ENCODE peak calls at places on chromosomes 2 and 18, in six cellular contexts. One of them, this sample, is unnamed.

GRCh38 chr2:12577086-12577485 is 139.7 kb upstream of the TRIB2 start:
- DNase-seq in endothelial cell of umbilical vein: no peak
- DNase-seq in amniotic stem cell: no peak
- DNase-seq in WTC11: no peak
- DNase-seq in NCI-H1105 treated with DMSO at 0.1 percent for 48 hours: peak; percentile 35
- DNase-seq in nucleus accumbens: no peak
- DNase-seq in this sample: no peak

GRCh38 chr2:112706170-112706664 is 14.6 kb upstream of the NT5DC4 start:
- DNase-seq in endothelial cell of umbilical vein: no peak
- DNase-seq in amniotic stem cell: no peak
- DNase-seq in WTC11: no peak
- DNase-seq in NCI-H1105 treated with DMSO at 0.1 percent for 48 hours: no peak
- DNase-seq in nucleus accumbens: no peak
- DNase-seq in this sample: no peak

GRCh38 chr2:3584608-3585007 is 9.5 kb downstream of the RPS7 start:
- DNase-seq in endothelial cell of umbilical vein: no peak
- DNase-seq in amniotic stem cell: no peak
- DNase-seq in WTC11: no peak
- DNase-seq in NCI-H1105 treated with DMSO at 0.1 percent for 48 hours: no peak
- DNase-seq in nucleus accumbens: no peak
- DNase-seq in this sample: no peak

GRCh38 chr2:237270556-237270955 is 143.4 kb downstream of the COL6A3 start:
- DNase-seq in endothelial cell of umbilical vein: no peak
- DNase-seq in amniotic stem cell: no peak
- DNase-seq in WTC11: no peak
- DNase-seq in NCI-H1105 treated with DMSO at 0.1 percent for 48 hours: no peak
- DNase-seq in nucleus accumbens: no peak
- DNase-seq in this sample: no peak

GRCh38 chr2:199940373-199940772 is 14.9 kb downstream of the TYW5 start:
- DNase-seq in endothelial cell of umbilical vein: peak; percentile 31
- DNase-seq in amniotic stem cell: no peak
- DNase-seq in WTC11: no peak
- DNase-seq in NCI-H1105 treated with DMSO at 0.1 percent for 48 hours: peak; percentile 26
- DNase-seq in nucleus accumbens: no peak
- DNase-seq in this sample: no peak

GRCh38 chr2:145230546-145230945 is 710.6 kb upstream of the ZEB2 start:
- DNase-seq in endothelial cell of umbilical vein: no peak
- DNase-seq in amniotic stem cell: no peak
- DNase-seq in WTC11: no peak
- DNase-seq in NCI-H1105 treated with DMSO at 0.1 percent for 48 hours: no peak
- DNase-seq in nucleus accumbens: no peak
- DNase-seq in this sample: no peak

GRCh38 chr2:151363709-151364108 is 6.3 kb downstream of the TNFAIP6 start:
- DNase-seq in endothelial cell of umbilical vein: peak; percentile 40
- DNase-seq in amniotic stem cell: no peak
- DNase-seq in WTC11: no peak
- DNase-seq in NCI-H1105 treated with DMSO at 0.1 percent for 48 hours: no peak
- DNase-seq in nucleus accumbens: peak; percentile 35
- DNase-seq in this sample: no peak

GRCh38 chr2:53787255-53787910 is 539 bp downstream of the ERLEC1 start:
- DNase-seq in endothelial cell of umbilical vein: peak; percentile 63
- DNase-seq in amniotic stem cell: peak; percentile 17
- DNase-seq in WTC11: no peak
- DNase-seq in NCI-H1105 treated with DMSO at 0.1 percent for 48 hours: no peak
- DNase-seq in nucleus accumbens: no peak
- DNase-seq in this sample: no peak

GRCh38 chr2:172968061-172968469 is 107.6 kb upstream of the MAP3K20 start:
- DNase-seq in endothelial cell of umbilical vein: peak; percentile 98
- DNase-seq in amniotic stem cell: no peak
- DNase-seq in WTC11: no peak
- DNase-seq in NCI-H1105 treated with DMSO at 0.1 percent for 48 hours: no peak
- DNase-seq in nucleus accumbens: no peak
- DNase-seq in this sample: no peak

GRCh38 chr2:231490801-231491200 is 26.5 kb upstream of the NCL start:
- DNase-seq in endothelial cell of umbilical vein: no peak
- DNase-seq in amniotic stem cell: no peak
- DNase-seq in WTC11: no peak
- DNase-seq in NCI-H1105 treated with DMSO at 0.1 percent for 48 hours: no peak
- DNase-seq in nucleus accumbens: no peak
- DNase-seq in this sample: no peak

GRCh38 chr2:86337235-86338099 is at the start of gene REEP1:
- DNase-seq in endothelial cell of umbilical vein: no peak
- DNase-seq in amniotic stem cell: no peak
- DNase-seq in WTC11: peak; percentile 49
- DNase-seq in NCI-H1105 treated with DMSO at 0.1 percent for 48 hours: peak; percentile 29
- DNase-seq in nucleus accumbens: no peak
- DNase-seq in this sample: no peak

GRCh38 chr18:27685807-27686412 is 491.0 kb downstream of the CDH2 start:
- DNase-seq in endothelial cell of umbilical vein: peak; percentile 40
- DNase-seq in amniotic stem cell: peak; percentile 34
- DNase-seq in WTC11: peak; percentile 32
- DNase-seq in NCI-H1105 treated with DMSO at 0.1 percent for 48 hours: peak; percentile 22
- DNase-seq in nucleus accumbens: no peak
- DNase-seq in this sample: no peak

GRCh38 chr2:72236445-72237067 is 88.9 kb upstream of the CYP26B1 start:
- DNase-seq in endothelial cell of umbilical vein: peak; percentile 76
- DNase-seq in amniotic stem cell: peak; percentile 46
- DNase-seq in WTC11: no peak
- DNase-seq in NCI-H1105 treated with DMSO at 0.1 percent for 48 hours: no peak
- DNase-seq in nucleus accumbens: no peak
- DNase-seq in this sample: peak; percentile 33

GRCh38 chr2:100785621-100786296 is 34.2 kb upstream of the NPAS2 start:
- DNase-seq in endothelial cell of umbilical vein: no peak
- DNase-seq in amniotic stem cell: no peak
- DNase-seq in WTC11: no peak
- DNase-seq in NCI-H1105 treated with DMSO at 0.1 percent for 48 hours: no peak
- DNase-seq in nucleus accumbens: no peak
- DNase-seq in this sample: no peak

GRCh38 chr2:84735383-84735782 is 145.5 kb downstream of the TRABD2A start:
- DNase-seq in endothelial cell of umbilical vein: no peak
- DNase-seq in amniotic stem cell: no peak
- DNase-seq in WTC11: no peak
- DNase-seq in NCI-H1105 treated with DMSO at 0.1 percent for 48 hours: no peak
- DNase-seq in nucleus accumbens: no peak
- DNase-seq in this sample: no peak

GRCh38 chr2:34012728-34013302 is 413.7 kb upstream of the FAM98A start:
- DNase-seq in endothelial cell of umbilical vein: peak; percentile 41
- DNase-seq in amniotic stem cell: peak; percentile 48
- DNase-seq in WTC11: peak; percentile 84
- DNase-seq in NCI-H1105 treated with DMSO at 0.1 percent for 48 hours: peak; percentile 8
- DNase-seq in nucleus accumbens: peak; percentile 58
- DNase-seq in this sample: peak; percentile 24

GRCh38 chr2:143433158-143433557 is 303.9 kb downstream of the ARHGAP15 start:
- DNase-seq in endothelial cell of umbilical vein: no peak
- DNase-seq in amniotic stem cell: no peak
- DNase-seq in WTC11: no peak
- DNase-seq in NCI-H1105 treated with DMSO at 0.1 percent for 48 hours: peak; percentile 22
- DNase-seq in nucleus accumbens: no peak
- DNase-seq in this sample: no peak

GRCh38 chr2:221203846-221204245 is 368.3 kb downstream of the EPHA4 start:
- DNase-seq in endothelial cell of umbilical vein: no peak
- DNase-seq in amniotic stem cell: no peak
- DNase-seq in WTC11: no peak
- DNase-seq in NCI-H1105 treated with DMSO at 0.1 percent for 48 hours: peak; percentile 71
- DNase-seq in nucleus accumbens: no peak
- DNase-seq in this sample: no peak

GRCh38 chr2:186059096-186059495 is 320.5 kb downstream of the FSIP2 start:
- DNase-seq in endothelial cell of umbilical vein: peak; percentile 44
- DNase-seq in amniotic stem cell: no peak
- DNase-seq in WTC11: no peak
- DNase-seq in NCI-H1105 treated with DMSO at 0.1 percent for 48 hours: peak; percentile 83
- DNase-seq in nucleus accumbens: no peak
- DNase-seq in this sample: peak; percentile 34

GRCh38 chr2:230939691-230940475 is 14.8 kb upstream of the GPR55 start:
- DNase-seq in endothelial cell of umbilical vein: no peak
- DNase-seq in amniotic stem cell: no peak
- DNase-seq in WTC11: no peak
- DNase-seq in NCI-H1105 treated with DMSO at 0.1 percent for 48 hours: no peak
- DNase-seq in nucleus accumbens: no peak
- DNase-seq in this sample: no peak

GRCh38 chr2:129117427-129117826 is 798.8 kb upstream of the HS6ST1 start:
- DNase-seq in endothelial cell of umbilical vein: no peak
- DNase-seq in amniotic stem cell: no peak
- DNase-seq in WTC11: no peak
- DNase-seq in NCI-H1105 treated with DMSO at 0.1 percent for 48 hours: no peak
- DNase-seq in nucleus accumbens: no peak
- DNase-seq in this sample: no peak

GRCh38 chr2:115491394-115491793 is 1049.0 kb downstream of the DPP10 start:
- DNase-seq in endothelial cell of umbilical vein: no peak
- DNase-seq in amniotic stem cell: no peak
- DNase-seq in WTC11: no peak
- DNase-seq in NCI-H1105 treated with DMSO at 0.1 percent for 48 hours: no peak
- DNase-seq in nucleus accumbens: no peak
- DNase-seq in this sample: no peak

GRCh38 chr2:182831912-182832311 is 34.5 kb downstream of the FRZB start:
- DNase-seq in endothelial cell of umbilical vein: no peak
- DNase-seq in amniotic stem cell: no peak
- DNase-seq in WTC11: no peak
- DNase-seq in NCI-H1105 treated with DMSO at 0.1 percent for 48 hours: no peak
- DNase-seq in nucleus accumbens: no peak
- DNase-seq in this sample: no peak

GRCh38 chr18:22451796-22452195 is 34.1 kb upstream of the CTAGE1 start:
- DNase-seq in endothelial cell of umbilical vein: peak; percentile 29
- DNase-seq in amniotic stem cell: no peak
- DNase-seq in WTC11: peak; percentile 40
- DNase-seq in NCI-H1105 treated with DMSO at 0.1 percent for 48 hours: no peak
- DNase-seq in nucleus accumbens: no peak
- DNase-seq in this sample: no peak

GRCh38 chr2:8692783-8693768 is 11.2 kb downstream of the ID2 start:
- DNase-seq in endothelial cell of umbilical vein: peak; percentile 7
- DNase-seq in amniotic stem cell: no peak
- DNase-seq in WTC11: peak; percentile 72
- DNase-seq in NCI-H1105 treated with DMSO at 0.1 percent for 48 hours: no peak
- DNase-seq in nucleus accumbens: no peak
- DNase-seq in this sample: no peak

GRCh38 chr2:164840458-164840929 is 1.1 kb downstream of the COBLL1 start:
- DNase-seq in endothelial cell of umbilical vein: peak; percentile 66
- DNase-seq in amniotic stem cell: no peak
- DNase-seq in WTC11: peak; percentile 33
- DNase-seq in NCI-H1105 treated with DMSO at 0.1 percent for 48 hours: peak; percentile 40
- DNase-seq in nucleus accumbens: no peak
- DNase-seq in this sample: no peak

GRCh38 chr18:9047715-9048114 is 54.8 kb upstream of the NDUFV2 start:
- DNase-seq in endothelial cell of umbilical vein: no peak
- DNase-seq in amniotic stem cell: no peak
- DNase-seq in WTC11: no peak
- DNase-seq in NCI-H1105 treated with DMSO at 0.1 percent for 48 hours: no peak
- DNase-seq in nucleus accumbens: no peak
- DNase-seq in this sample: no peak

GRCh38 chr2:237421542-237422047 is 7.6 kb upstream of the COL6A3 start:
- DNase-seq in endothelial cell of umbilical vein: peak; percentile 76
- DNase-seq in amniotic stem cell: peak; percentile 69
- DNase-seq in WTC11: peak; percentile 90
- DNase-seq in NCI-H1105 treated with DMSO at 0.1 percent for 48 hours: peak; percentile 43
- DNase-seq in nucleus accumbens: no peak
- DNase-seq in this sample: peak; percentile 26

GRCh38 chr2:72205546-72205863 is 57.8 kb upstream of the CYP26B1 start:
- DNase-seq in endothelial cell of umbilical vein: no peak
- DNase-seq in amniotic stem cell: no peak
- DNase-seq in WTC11: no peak
- DNase-seq in NCI-H1105 treated with DMSO at 0.1 percent for 48 hours: no peak
- DNase-seq in nucleus accumbens: no peak
- DNase-seq in this sample: no peak

GRCh38 chr18:61869631-61870030 is 23.2 kb downstream of the RNF152 start:
- DNase-seq in endothelial cell of umbilical vein: no peak
- DNase-seq in amniotic stem cell: no peak
- DNase-seq in WTC11: no peak
- DNase-seq in NCI-H1105 treated with DMSO at 0.1 percent for 48 hours: no peak
- DNase-seq in nucleus accumbens: no peak
- DNase-seq in this sample: no peak

GRCh38 chr2:149076863-149077412 is 38.4 kb downstream of the LYPD6B start:
- DNase-seq in endothelial cell of umbilical vein: no peak
- DNase-seq in amniotic stem cell: no peak
- DNase-seq in WTC11: peak; percentile 33
- DNase-seq in NCI-H1105 treated with DMSO at 0.1 percent for 48 hours: no peak
- DNase-seq in nucleus accumbens: no peak
- DNase-seq in this sample: no peak

GRCh38 chr2:156483741-156484173 is 47.6 kb downstream of the GPD2 start:
- DNase-seq in endothelial cell of umbilical vein: no peak
- DNase-seq in amniotic stem cell: no peak
- DNase-seq in WTC11: no peak
- DNase-seq in NCI-H1105 treated with DMSO at 0.1 percent for 48 hours: no peak
- DNase-seq in nucleus accumbens: no peak
- DNase-seq in this sample: no peak

This sample was measured in retinal pigment epithelial cell.